ENCODE peak calls at places on chromosomes 6 and 20, in four cellular contexts. One of them, this sample, is unnamed.

GRCh38 chr20:3543901-3544507 is 73.2 kb downstream of the ATRN start:
- DNase-seq in GM12878: no peak
- DNase-seq in HepG2: peak
- DNase-seq in HEK293T: no peak
- DNase-seq in this sample: no peak

GRCh38 chr6:47376930-47377329 is 67.2 kb upstream of the TNFRSF21 start:
- DNase-seq in GM12878: no peak
- DNase-seq in HEK293T: no peak
- DNase-seq in HepG2: no peak
- DNase-seq in this sample: no peak

GRCh38 chr6:72619883-72620696 is 1.8 kb upstream of the KCNQ5 start:
- DNase-seq in HEK293T: no peak
- DNase-seq in HepG2: no peak
- DNase-seq in GM12878: peak
- DNase-seq in this sample: peak

GRCh38 chr6:167287513-167288048 is 3.5 kb upstream of the UNC93A start:
- DNase-seq in GM12878: no peak
- DNase-seq in HepG2: no peak
- DNase-seq in HEK293T: no peak
- DNase-seq in this sample: no peak

GRCh38 chr6:1574083-1574761 is 35.5 kb upstream of the FOXC1 start:
- DNase-seq in HepG2: no peak
- DNase-seq in GM12878: no peak
- DNase-seq in HEK293T: no peak
- DNase-seq in this sample: no peak

GRCh38 chr6:127477648-127478047 is 18.5 kb upstream of the KIAA0408 start:
- DNase-seq in HEK293T: no peak
- DNase-seq in GM12878: no peak
- DNase-seq in HepG2: no peak
- DNase-seq in this sample: no peak

GRCh38 chr20:37972256-37973058 is 60.8 kb downstream of the TTI1 start:
- DNase-seq in HEK293T: no peak
- DNase-seq in HepG2: no peak
- DNase-seq in GM12878: no peak
- DNase-seq in this sample: no peak

GRCh38 chr6:84777888-84778287 is 13.5 kb upstream of the TBX18 start:
- DNase-seq in HEK293T: no peak
- DNase-seq in HepG2: no peak
- DNase-seq in GM12878: no peak
- DNase-seq in this sample: no peak

GRCh38 chr6:51432481-51432880 is 613.8 kb downstream of the TFAP2B start:
- DNase-seq in HEK293T: no peak
- DNase-seq in GM12878: no peak
- DNase-seq in HepG2: no peak
- DNase-seq in this sample: no peak

GRCh38 chr6:21436625-21437024 is 156.9 kb upstream of the SOX4 start:
- DNase-seq in HepG2: no peak
- DNase-seq in HEK293T: no peak
- DNase-seq in GM12878: no peak
- DNase-seq in this sample: no peak
- TF ChIP-seq FOXK2 in HepG2: no peak
- TF ChIP-seq FOXK2 in HEK293T: no peak
- TF ChIP-seq FOXK2 in GM12878: no peak
- TF ChIP-seq FOXK2 in this sample: no peak

GRCh38 chr6:94584211-94584610 is 993.1 kb upstream of the MANEA start:
- DNase-seq in HepG2: no peak
- DNase-seq in GM12878: no peak
- DNase-seq in HEK293T: no peak
- DNase-seq in this sample: no peak
- TF ChIP-seq FOXK2 in HepG2: no peak
- TF ChIP-seq FOXK2 in GM12878: no peak
- TF ChIP-seq FOXK2 in HEK293T: no peak
- TF ChIP-seq FOXK2 in this sample: no peak

DNA sequence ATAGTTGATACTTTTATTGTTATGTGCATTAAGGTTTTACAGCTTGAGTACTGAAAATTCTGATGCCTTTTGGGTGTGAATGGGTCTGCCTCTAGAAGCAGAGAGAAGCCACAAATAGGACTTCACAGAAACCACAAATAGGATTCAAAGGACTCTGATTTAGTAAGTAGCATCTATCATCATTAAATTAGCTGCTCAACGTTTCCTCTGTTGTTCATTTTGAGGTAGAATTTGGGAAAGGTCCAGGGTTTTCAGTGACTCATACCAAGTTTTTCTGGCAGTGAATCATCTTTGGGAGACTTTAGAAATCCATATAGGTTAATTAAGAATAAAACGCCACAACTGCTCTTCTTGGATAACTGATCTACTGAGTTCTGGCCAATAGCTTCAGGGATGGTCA is 105.1 kb downstream of the PHF3 start:
- DNase-seq in GM12878: no peak
- DNase-seq in HepG2: no peak
- DNase-seq in HEK293T: no peak
- DNase-seq in this sample: no peak
- TF ChIP-seq FOXK2 in GM12878: no peak
- TF ChIP-seq FOXK2 in HepG2: no peak
- TF ChIP-seq FOXK2 in HEK293T: no peak
- TF ChIP-seq FOXK2 in this sample: no peak

DNA sequence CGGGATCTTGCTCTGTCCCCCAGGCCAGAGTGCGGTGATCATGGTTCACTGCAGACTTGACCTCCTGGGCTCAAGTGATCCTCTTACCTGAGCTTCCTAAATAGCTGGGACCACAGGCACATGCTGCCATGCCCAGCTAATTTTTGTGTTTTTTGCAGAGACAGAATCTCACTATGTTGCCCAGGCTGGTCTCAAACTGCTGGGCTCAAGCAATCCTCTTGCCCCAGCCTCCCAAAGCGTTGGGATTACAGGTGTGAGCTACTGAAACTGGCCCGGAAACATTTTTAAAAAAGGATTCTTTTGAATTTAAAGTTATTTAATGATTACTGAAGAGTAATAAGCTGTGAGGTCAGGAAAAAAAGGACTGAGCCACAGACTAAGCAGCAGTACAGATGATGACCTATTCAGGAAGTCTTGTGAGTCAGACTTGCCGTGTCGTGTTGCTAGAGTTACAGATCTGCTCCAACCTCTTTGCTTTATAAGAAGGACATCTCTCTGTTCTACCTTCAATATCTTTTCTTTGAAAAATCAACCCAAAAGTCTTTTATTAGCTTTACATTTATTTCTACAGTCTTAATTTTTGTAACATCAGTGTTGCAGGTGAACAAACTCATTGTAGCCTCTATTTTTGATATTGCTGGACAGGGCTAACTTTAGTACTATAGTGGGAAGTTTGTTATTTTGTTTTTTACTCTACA is 108.7 kb downstream of the NCOA3 start:
- DNase-seq in HEK293T: no peak
- DNase-seq in HepG2: no peak
- DNase-seq in GM12878: peak
- DNase-seq in this sample: peak
- TF ChIP-seq FOXK2 in HEK293T: no peak
- TF ChIP-seq FOXK2 in HepG2: no peak
- TF ChIP-seq FOXK2 in GM12878: no peak
- TF ChIP-seq FOXK2 in this sample: no peak

GRCh38 chr6:135992739-135993138 is 141.2 kb downstream of the PDE7B start:
- DNase-seq in HepG2: no peak
- DNase-seq in HEK293T: no peak
- DNase-seq in GM12878: no peak
- DNase-seq in this sample: no peak
- TF ChIP-seq FOXK2 in HepG2: no peak
- TF ChIP-seq FOXK2 in HEK293T: no peak
- TF ChIP-seq FOXK2 in GM12878: no peak
- TF ChIP-seq FOXK2 in this sample: no peak

GRCh38 chr6:5112065-5112799 is 27.1 kb downstream of the PPP1R3G start:
- DNase-seq in GM12878: no peak
- DNase-seq in HEK293T: no peak
- DNase-seq in HepG2: no peak
- DNase-seq in this sample: no peak

GRCh38 chr6:5111626-5112025 is 26.5 kb downstream of the PPP1R3G start:
- DNase-seq in HEK293T: no peak
- DNase-seq in GM12878: no peak
- DNase-seq in HepG2: no peak
- DNase-seq in this sample: no peak

GRCh38 chr6:5113096-5113495 is 28.0 kb downstream of the PPP1R3G start:
- DNase-seq in GM12878: no peak
- DNase-seq in HEK293T: no peak
- DNase-seq in HepG2: no peak
- DNase-seq in this sample: no peak

GRCh38 chr6:5116243-5116991 is 31.3 kb downstream of the PPP1R3G start:
- DNase-seq in HepG2: no peak
- DNase-seq in GM12878: no peak
- DNase-seq in HEK293T: no peak
- DNase-seq in this sample: no peak

GRCh38 chr6:5115168-5115567 is 30.0 kb downstream of the PPP1R3G start:
- DNase-seq in HepG2: peak
- DNase-seq in HEK293T: peak
- DNase-seq in GM12878: no peak
- DNase-seq in this sample: no peak
- TF ChIP-seq FOXK2 in HepG2: no peak
- TF ChIP-seq FOXK2 in HEK293T: no peak
- TF ChIP-seq FOXK2 in GM12878: no peak
- TF ChIP-seq FOXK2 in this sample: no peak

DNA sequence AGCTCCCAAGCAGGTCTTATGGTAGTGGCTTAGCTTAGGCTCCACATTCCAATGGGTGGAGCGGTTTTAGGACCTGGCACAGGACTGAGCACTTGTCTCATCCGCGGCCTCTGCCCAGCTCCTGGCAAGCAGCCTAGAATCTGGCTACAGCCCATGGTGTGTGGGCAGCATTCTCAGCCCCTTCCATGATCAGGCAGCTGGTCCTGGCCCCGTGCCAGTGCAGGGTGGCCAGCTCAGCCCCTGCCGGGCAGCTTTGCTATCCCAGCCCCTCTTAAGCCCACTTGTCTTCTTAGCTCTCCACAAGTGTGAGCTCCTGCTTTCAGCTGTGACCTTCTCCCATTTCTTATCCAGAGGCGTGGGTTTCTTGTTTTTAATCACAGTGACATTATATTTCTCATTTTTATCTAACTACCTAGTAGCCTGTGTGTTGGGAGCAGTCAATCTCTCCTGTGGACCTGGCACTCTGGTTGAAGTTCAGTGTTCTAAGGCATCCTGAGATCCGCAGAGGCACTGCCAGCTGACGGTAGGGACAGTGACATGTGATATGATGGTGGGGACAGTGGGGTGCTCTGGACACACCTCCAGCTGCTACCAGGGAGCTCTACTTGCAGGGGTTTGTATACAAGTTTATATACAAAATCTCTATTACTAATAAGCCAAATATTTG is 119.9 kb upstream of the PRND start:
- DNase-seq in HepG2: no peak
- DNase-seq in GM12878: no peak
- DNase-seq in HEK293T: no peak
- DNase-seq in this sample: no peak
- TF ChIP-seq FOXK2 in HepG2: no peak
- TF ChIP-seq FOXK2 in GM12878: no peak
- TF ChIP-seq FOXK2 in HEK293T: no peak
- TF ChIP-seq FOXK2 in this sample: no peak

GRCh38 chr20:61976275-61976649 is 89.4 kb downstream of the TAF4 start:
- DNase-seq in HEK293T: no peak
- DNase-seq in HepG2: no peak
- DNase-seq in GM12878: no peak
- DNase-seq in this sample: no peak

GRCh38 chr20:61974357-61974665 is 91.4 kb downstream of the TAF4 start:
- DNase-seq in HEK293T: no peak
- DNase-seq in HepG2: no peak
- DNase-seq in GM12878: no peak
- DNase-seq in this sample: no peak

GRCh38 chr20:61973515-61974356 is 91.9 kb downstream of the TAF4 start:
- DNase-seq in HepG2: no peak
- DNase-seq in GM12878: no peak
- DNase-seq in HEK293T: no peak
- DNase-seq in this sample: no peak

GRCh38 chr20:61976650-61977332 is 88.9 kb downstream of the TAF4 start:
- DNase-seq in HepG2: no peak
- DNase-seq in HEK293T: no peak
- DNase-seq in GM12878: no peak
- DNase-seq in this sample: no peak

GRCh38 chr20:61975411-61975810 is 90.3 kb downstream of the TAF4 start:
- DNase-seq in HEK293T: no peak
- DNase-seq in GM12878: no peak
- DNase-seq in HepG2: no peak
- DNase-seq in this sample: no peak
- TF ChIP-seq FOXK2 in HEK293T: no peak
- TF ChIP-seq FOXK2 in GM12878: no peak
- TF ChIP-seq FOXK2 in HepG2: no peak
- TF ChIP-seq FOXK2 in this sample: no peak

DNA sequence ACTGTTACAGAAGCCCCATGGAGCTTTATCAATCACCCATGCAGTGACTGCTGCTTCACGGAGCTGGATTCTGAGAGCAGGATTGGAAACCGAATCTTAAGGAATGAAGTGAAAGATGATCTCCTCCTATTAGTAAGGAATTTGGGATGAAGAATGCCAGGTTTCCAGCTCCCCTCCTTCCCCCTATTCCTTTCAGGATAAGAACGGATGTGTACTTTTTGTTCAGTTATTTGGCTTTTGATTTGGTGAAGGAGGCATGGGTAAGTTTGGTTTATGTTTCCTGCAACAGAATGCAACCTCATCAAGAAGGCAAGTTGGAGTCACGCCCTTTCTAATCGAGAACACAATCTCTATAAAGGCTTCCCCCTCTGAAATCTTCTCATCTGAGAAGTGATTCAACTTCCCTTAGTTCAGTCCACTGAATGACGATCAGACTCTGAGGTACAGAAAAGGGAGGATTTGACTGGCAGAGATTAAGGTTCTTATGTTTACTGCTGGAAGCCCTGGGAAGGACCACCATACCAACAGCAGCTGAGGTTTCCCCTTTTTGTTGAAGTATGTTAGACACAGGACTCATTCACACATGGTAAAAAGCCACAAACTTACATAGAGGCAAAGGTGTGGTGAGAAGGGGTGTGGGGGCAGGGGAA is 5.5 kb downstream of the ELMO2 start:
- DNase-seq in GM12878: no peak
- DNase-seq in HEK293T: no peak
- DNase-seq in HepG2: no peak
- DNase-seq in this sample: peak
- TF ChIP-seq FOXK2 in GM12878: no peak
- TF ChIP-seq FOXK2 in HEK293T: no peak
- TF ChIP-seq FOXK2 in HepG2: no peak
- TF ChIP-seq FOXK2 in this sample: no peak